ENCODE peak calls at places on chromosomes 2 and 18, in four cellular contexts. K, O, S and B are unnamed samples.
A peak's percentile ranks its signal among the peaks of the same experiment; 100 is the strongest.

GRCh38 chr18:66682855-66683322 is 79.0 kb upstream of the CDH19 start:
- DNase-seq in K (no peak), O (no peak), S (no peak), B (peak; percentile 0)

GRCh38 chr2:174681983-174682577 is 82.2 kb downstream of the CHRNA1 start:
- DNase-seq in K (no peak), O (no peak), S (peak; percentile 24), B (peak; percentile 73)

GRCh38 chr2:85988210-85988913 is 99.6 kb upstream of the ST3GAL5 start:
- DNase-seq in K (no peak), O (peak; percentile 28), S (no peak), B (peak; percentile 40)

GRCh38 chr18:48199399-48199798 is 209.8 kb downstream of the ZBTB7C start:
- DNase-seq in K (no peak), O (no peak), S (no peak), B (no peak)

GRCh38 chr2:146003337-146003736 is 1483.4 kb upstream of the ZEB2 start:
- DNase-seq in K (no peak), O (no peak), S (no peak), B (no peak)

GRCh38 chr2:105886029-105886454 is 141.3 kb downstream of the NCK2 start:
- DNase-seq in K (peak; percentile 9), O (peak; percentile 71), S (no peak), B (peak; percentile 67)

GRCh38 chr2:46073540-46074018 is 223.6 kb upstream of the EPAS1 start:
- DNase-seq in K (peak; percentile 89), O (peak; percentile 89), S (no peak), B (peak; percentile 94)

GRCh38 chr2:142693171-142693950 is 184.1 kb upstream of the KYNU start:
- DNase-seq in K (no peak), O (no peak), S (no peak), B (no peak)

GRCh38 chr2:166074430-166074829 is 53.4 kb downstream of the SCN1A start:
- DNase-seq in K (no peak), O (no peak), S (no peak), B (no peak)

GRCh38 chr2:47534179-47534919 is 131.4 kb downstream of the MSH2 start:
- DNase-seq in K (peak; percentile 74), O (peak; percentile 78), S (no peak), B (peak; percentile 34)

GRCh38 chr2:169609264-169609663 is 25.1 kb downstream of the PPIG start:
- DNase-seq in K (no peak), O (no peak), S (no peak), B (no peak)

GRCh38 chr18:55779461-55779710 is 191.4 kb upstream of the TCF4 start:
- DNase-seq in K (peak; percentile 22), O (no peak), S (no peak), B (no peak)
- H3K4me3 ChIP-seq in K (peak overlapping the region; percentile 47), O (peak overlapping the region; percentile 69), S (no peak overlapping the region), B (peak overlapping the region; percentile 84)

DNA sequence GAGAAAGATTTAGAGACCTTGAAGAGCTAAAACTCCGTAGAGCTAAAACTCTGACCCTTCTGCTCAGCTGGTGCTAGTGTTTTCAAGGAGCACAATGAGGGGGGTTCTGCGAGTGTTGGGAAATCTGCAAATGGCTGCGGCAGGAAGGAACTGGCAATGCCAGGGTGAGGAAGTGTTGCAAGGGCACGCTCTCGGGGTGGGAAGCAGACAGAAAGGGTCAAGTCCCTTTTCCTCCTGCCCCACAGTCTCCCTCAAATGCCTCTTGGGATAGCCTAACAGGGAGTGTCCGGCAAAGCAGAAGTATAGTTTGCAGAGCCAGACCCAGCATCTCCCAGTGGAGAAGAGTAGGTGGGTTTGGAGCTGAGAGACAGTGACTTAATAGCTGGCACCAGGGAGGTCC is 60.5 kb downstream of the NCAPH start:
- DNase-seq in K (no peak), O (no peak), S (no peak), B (no peak)
- H3K4me1 ChIP-seq in K (no peaks in the 10 kb centered on the region), O (no peaks in the 10 kb centered on the region), S (no peaks in the 10 kb centered on the region), B (no peaks in the 10 kb centered on the region)

DNA sequence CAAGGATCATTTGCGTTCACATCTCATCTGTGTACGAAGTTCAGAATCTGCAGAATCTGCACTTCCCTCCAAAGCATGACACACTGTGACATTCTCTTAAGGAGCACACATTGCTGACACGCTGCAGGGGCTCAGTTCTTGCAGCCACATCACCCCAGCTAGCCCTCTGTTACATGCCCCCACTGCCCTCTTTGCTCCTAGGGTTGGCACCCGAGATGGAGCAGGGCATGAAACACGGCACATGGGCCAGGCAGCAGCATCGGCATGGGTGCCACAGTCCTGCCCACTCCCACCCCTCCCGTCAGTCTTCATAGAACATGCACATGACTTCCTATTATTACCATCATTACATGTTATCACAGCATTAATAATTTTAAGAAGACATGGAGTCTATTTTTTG is 76.4 kb downstream of the COL6A3 start:
- DNase-seq in K (no peak), O (no peak), S (no peak), B (no peak)
- H3K36me3 ChIP-seq in K (no peaks in the 10 kb centered on the region), O (peaks cover 52% of the 10 kb centered on the region), S (no peaks in the 10 kb centered on the region), B (peaks cover 99% of the 10 kb centered on the region)

GRCh38 chr2:226903179-226903578 is 67.3 kb downstream of the RHBDD1 start:
- DNase-seq in K (peak; percentile 75), O (peak; percentile 83), S (no peak), B (peak; percentile 87)

GRCh38 chr2:226905718-226906438 is 70.0 kb downstream of the RHBDD1 start:
- DNase-seq in K (no peak), O (no peak), S (no peak), B (no peak)

GRCh38 chr2:226906439-226906796 is 70.6 kb downstream of the RHBDD1 start:
- DNase-seq in K (no peak), O (no peak), S (no peak), B (no peak)

GRCh38 chr2:226902041-226902972 is 66.5 kb downstream of the RHBDD1 start:
- DNase-seq in K (no peak), O (peak; percentile 30), S (no peak), B (peak; percentile 57)

GRCh38 chr2:226904592-226904991 is 68.7 kb downstream of the RHBDD1 start:
- DNase-seq in K (no peak), O (no peak), S (no peak), B (no peak)
- H3K4me3 ChIP-seq in K (no peak overlapping the region), O (no peak overlapping the region), S (no peak overlapping the region), B (no peak overlapping the region)